ENCODE peak calls at places on chromosomes 1 and 21, in four cellular contexts. J is SK-N-SH, G is K562, Z is HepG2. X is an unnamed sample.

GRCh38 chr1:155134322-155134721 is 1.3 kb upstream of the SLC50A1 start:
- DNase-seq in J (no peak), G (no peak), Z (no peak), X (no peak)

GRCh38 chr1:1954831-1955441 is 35.9 kb upstream of the TMEM52 start:
- DNase-seq in J (peak; percentile 61), G (peak; percentile 44), Z (no peak), X (peak; percentile 41)

GRCh38 chr1:234484218-234484617 is 5.2 kb upstream of the TARBP1 start:
- DNase-seq in J (no peak), G (no peak), Z (no peak), X (no peak)

GRCh38 chr1:245166471-245166885 is 11.7 kb downstream of the KIF26B start:
- DNase-seq in J (peak; percentile 78), G (no peak), Z (no peak), X (no peak)

GRCh38 chr1:35452086-35452485 is 105.1 kb downstream of the KIAA0319L start:
- DNase-seq in J (no peak), G (no peak), Z (no peak), X (no peak)

GRCh38 chr21:31213787-31214186 is 130.3 kb downstream of the TIAM1 start:
- DNase-seq in J (no peak), G (no peak), Z (no peak), X (no peak)

GRCh38 chr1:185595835-185596667 is 138.1 kb upstream of the HMCN1 start:
- DNase-seq in J (peak; percentile 46), G (peak; percentile 67), Z (peak; percentile 46), X (peak; percentile 71)

GRCh38 chr1:147808025-147808424 is 47.6 kb upstream of the GJA5 start:
- DNase-seq in J (no peak), G (no peak), Z (peak; percentile 87), X (no peak)

GRCh38 chr1:58804853-58805252 is 21.0 kb upstream of the JUN start:
- DNase-seq in J (no peak), G (no peak), Z (no peak), X (no peak)

GRCh38 chr1:8437286-8437685 is 119.4 kb downstream of the SLC45A1 start:
- DNase-seq in J (no peak), G (no peak), Z (no peak), X (no peak)

GRCh38 chr1:237877628-237878027 is 13.1 kb downstream of the ZP4 start:
- DNase-seq in J (no peak), G (no peak), Z (no peak), X (no peak)

GRCh38 chr1:81708239-81708638 is 92.5 kb upstream of the ADGRL2 start:
- DNase-seq in J (no peak), G (no peak), Z (no peak), X (no peak)

GRCh38 chr1:38835230-38835827 is 24.2 kb downstream of the RRAGC start:
- DNase-seq in J (peak; percentile 64), G (peak; percentile 71), Z (peak; percentile 83), X (peak; percentile 37)

GRCh38 chr1:206895837-206896242 is 1.4 kb upstream of the IL24 start:
- DNase-seq in J (no peak), G (no peak), Z (no peak), X (no peak)

GRCh38 chr21:38221594-38221993 is 35.2 kb upstream of the KCNJ15 start:
- DNase-seq in J (no peak), G (no peak), Z (no peak), X (no peak)

GRCh38 chr1:245084551-245084950 is 70.2 kb upstream of the KIF26B start:
- DNase-seq in J (no peak), G (no peak), Z (no peak), X (no peak)

GRCh38 chr1:110235839-110236682 is 25.9 kb downstream of the KCNC4 start:
- DNase-seq in J (no peak), G (peak; percentile 37), Z (no peak), X (no peak)

GRCh38 chr1:40653851-40654537 is 11.5 kb downstream of the RIMS3 start:
- DNase-seq in J (peak; percentile 51), G (peak; percentile 76), Z (no peak), X (peak; percentile 78)

GRCh38 chr1:2422523-2422922 is 10.2 kb upstream of the PEX10 start:
- DNase-seq in J (no peak), G (no peak), Z (no peak), X (no peak)

GRCh38 chr21:44329971-44330681 is 9.1 kb downstream of the CFAP410 start:
- DNase-seq in J (no peak), G (no peak), Z (no peak), X (no peak)

GRCh38 chr1:1302951-1303509 is 4.7 kb downstream of the ACAP3 start:
- DNase-seq in J (no peak), G (no peak), Z (no peak), X (no peak)

GRCh38 chr1:15062479-15063099 is 91.0 kb upstream of the TMEM51 start:
- DNase-seq in J (peak; percentile 48), G (peak; percentile 33), Z (no peak), X (no peak)

GRCh38 chr1:98336472-98337118 is 324.9 kb upstream of the SNX7 start:
- DNase-seq in J (no peak), G (no peak), Z (no peak), X (no peak)

GRCh38 chr1:161723459-161724149 is 2.3 kb downstream of the FCRLB start:
- DNase-seq in J (no peak), G (no peak), Z (no peak), X (no peak)

GRCh38 chr1:243731974-243732373 is 118.1 kb downstream of the AKT3 start:
- DNase-seq in J (no peak), G (no peak), Z (no peak), X (no peak)

DNA sequence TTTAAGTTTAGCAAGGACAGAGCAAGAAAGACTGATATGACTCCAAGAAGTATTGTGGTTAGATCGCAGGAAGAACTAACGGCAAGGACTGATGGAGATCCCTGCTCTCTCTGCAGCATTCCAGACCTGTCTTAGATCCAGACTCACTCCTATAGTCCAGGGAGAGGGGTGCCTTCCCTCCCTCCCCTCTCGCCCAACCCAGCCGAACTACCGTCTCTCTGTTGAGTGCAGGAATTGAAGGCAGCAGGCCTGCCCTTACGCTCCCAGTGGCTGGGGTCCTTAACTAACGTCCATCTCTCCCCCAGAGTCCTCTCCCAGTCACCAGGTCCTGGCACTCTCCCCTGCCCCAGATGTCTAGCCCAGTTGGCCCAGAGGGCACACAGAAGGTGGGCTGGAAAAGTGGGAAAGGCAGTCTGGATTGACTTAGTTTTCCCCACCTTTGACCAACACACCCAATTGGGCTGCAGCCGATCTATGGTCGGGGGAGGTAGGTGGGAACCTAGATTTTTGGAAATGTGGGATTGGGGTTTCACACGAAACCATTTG is 1.1 kb downstream of the CRABP2 start:
- DNase-seq in J (peak; percentile 75), G (no peak), Z (no peak), X (peak; percentile 32)
- TF ChIP-seq FOXJ3 in J (no peak), G (no peak), Z (no peak), X (no peak)

GRCh38 chr1:116276532-116276931 is 96.5 kb upstream of the ATP1A1 start:
- DNase-seq in J (no peak), G (no peak), Z (no peak), X (no peak)
- TF ChIP-seq FOXJ3 in J (no peak), G (no peak), Z (no peak), X (no peak)

GRCh38 chr1:43345119-43345518 is 7.5 kb downstream of the MPL start:
- DNase-seq in J (no peak), G (peak; percentile 80), Z (no peak), X (no peak)
- TF ChIP-seq FOXJ3 in J (no peak), G (no peak), Z (no peak), X (no peak)

GRCh38 chr1:113859478-113860175 is 11.9 kb downstream of the PTPN22 start:
- DNase-seq in J (no peak), G (no peak), Z (no peak), X (no peak)
- TF ChIP-seq FOXJ3 in J (no peak), G (no peak), Z (no peak), X (no peak)

DNA sequence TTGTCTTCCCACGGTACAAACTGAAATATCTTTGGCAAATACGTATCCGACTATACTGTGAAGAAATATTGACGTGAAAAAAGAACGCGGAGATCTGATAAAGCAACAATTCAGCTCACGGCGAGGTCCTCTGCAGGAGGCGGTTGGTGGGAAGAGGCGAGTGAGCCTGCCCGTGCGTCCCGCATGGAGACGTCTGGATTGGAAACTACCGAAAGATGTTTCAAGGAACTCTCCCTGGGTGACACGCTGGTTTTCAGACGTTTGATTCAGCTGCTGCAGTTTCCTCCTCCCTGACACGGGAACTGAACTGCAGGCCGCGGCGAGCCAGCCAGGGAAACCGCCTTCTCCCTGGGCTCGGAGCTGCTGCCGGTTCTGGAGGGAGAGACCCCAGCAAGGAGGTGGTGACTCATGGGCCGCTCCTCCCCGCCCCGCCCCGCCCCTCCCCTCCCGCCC is 390 bp upstream of the COL6A1 start:
- DNase-seq in J (peak; percentile 91), G (peak; percentile 91), Z (peak; percentile 47), X (peak; percentile 79)
- TF ChIP-seq FOXJ3 in J (no peak), G (no peak), Z (no peak), X (no peak)

X was measured in WTC11.